ENCODE peak calls at places on chromosome 6, in six cellular contexts. N is neuronal stem cell, A is H1, J is IMR-90, W is mesenchymal stem cell, M is trophoblast cell. G is an unnamed sample.

GRCh38 chr6:100810015-100810414 is 71.1 kb downstream of the ASCC3 start:
- DNase-seq in J (no peak), A (no peak), W (peak; percentile 8), M (no peak), N (no peak), G (no peak)

GRCh38 chr6:37212268-37212667 is 42.3 kb downstream of the PIM1 start:
- DNase-seq in J (no peak), A (no peak), M (no peak), N (no peak), W (no peak), G (no peak)

GRCh38 chr6:88031550-88031949 is 16.1 kb upstream of the SPACA1 start:
- DNase-seq in J (no peak), N (no peak), M (no peak), W (no peak), A (no peak), G (peak; percentile 10)

GRCh38 chr6:161107779-161108380 is 116.3 kb downstream of the MAP3K4 start:
- DNase-seq in J (no peak), M (no peak), N (no peak), W (no peak), A (no peak), G (no peak)

GRCh38 chr6:151437401-151437800 is 14.5 kb downstream of the RMND1 start:
- DNase-seq in A (no peak), M (no peak), W (peak; percentile 25), J (peak; percentile 51), N (no peak), G (no peak)

GRCh38 chr6:66771626-66772025 is 1064.6 kb upstream of the EYS start:
- DNase-seq in J (no peak), A (no peak), W (peak; percentile 6), M (peak; percentile 23), N (no peak), G (no peak)

GRCh38 chr6:111585241-111585968 is 20.3 kb downstream of the TRAF3IP2 start:
- DNase-seq in M (peak; percentile 69), A (no peak), J (peak; percentile 75), N (no peak), W (peak; percentile 76), G (no peak)

GRCh38 chr6:13776602-13777001 is 37.8 kb downstream of the MCUR1 start:
- DNase-seq in J (no peak), N (no peak), A (no peak), W (no peak), M (peak; percentile 81), G (no peak)

GRCh38 chr6:13355969-13356368 is 27.6 kb upstream of the TBC1D7 start:
- DNase-seq in M (no peak), J (peak; percentile 14), W (no peak), N (no peak), A (no peak), G (no peak)

GRCh38 chr6:56370591-56371198 is 123.3 kb upstream of the COL21A1 start:
- DNase-seq in A (no peak), W (peak; percentile 88), M (peak; percentile 10), N (no peak), J (peak; percentile 87), G (no peak)

GRCh38 chr6:167917755-167918154 is 79.7 kb upstream of the KIF25 start:
- DNase-seq in W (no peak), M (no peak), A (no peak), J (no peak), N (no peak), G (no peak)

GRCh38 chr6:84362180-84362821 is 134.9 kb upstream of the CEP162 start:
- DNase-seq in J (no peak), N (no peak), A (no peak), M (no peak), W (no peak), G (no peak)

GRCh38 chr6:163260911-163261310 is 153.6 kb upstream of the QKI start:
- DNase-seq in A (no peak), W (no peak), N (no peak), M (no peak), J (no peak), G (peak; percentile 43)

GRCh38 chr6:129235167-129236072 is 352.5 kb downstream of the LAMA2 start:
- DNase-seq in A (no peak), J (no peak), M (no peak), N (no peak), W (no peak), G (no peak)

GRCh38 chr6:6543181-6543879 is 45.2 kb upstream of the LY86 start:
- DNase-seq in J (no peak), W (no peak), M (no peak), A (no peak), N (no peak), G (no peak)

GRCh38 chr6:132973556-132973993 is 159.2 kb downstream of the RPS12 start:
- DNase-seq in A (no peak), J (no peak), W (no peak), M (no peak), N (no peak), G (no peak)

GRCh38 chr6:137271245-137272183 is 52.3 kb upstream of the IFNGR1 start:
- DNase-seq in A (no peak), M (peak; percentile 73), J (peak; percentile 63), W (peak; percentile 65), N (peak; percentile 39), G (peak; percentile 72)

GRCh38 chr6:31776563-31776960 is 566 bp downstream of the VWA7 start:
- DNase-seq in N (no peak), W (no peak), M (peak; percentile 16), J (no peak), A (no peak), G (no peak)

GRCh38 chr6:108561742-108562502 is 1.2 kb downstream of the FOXO3 start:
- DNase-seq in N (peak; percentile 26), J (peak; percentile 31), M (peak; percentile 48), A (peak; percentile 72), W (peak; percentile 66), G (peak; percentile 71)

GRCh38 chr6:398065-398464 is 6.5 kb downstream of the IRF4 start:
- DNase-seq in W (no peak), N (no peak), A (no peak), J (no peak), M (no peak), G (no peak)
- H3K27me3 ChIP-seq in W (peaks cover 51% of the 10 kb centered on the region), N (peaks cover 2% of the 10 kb centered on the region), A (peaks cover 28% of the 10 kb centered on the region), J (peaks cover 68% of the 10 kb centered on the region), M (peaks cover 10% of the 10 kb centered on the region), G (peaks cover 12% of the 10 kb centered on the region)

GRCh38 chr6:89082439-89082838 is 1.9 kb downstream of the PNRC1 start:
- DNase-seq in N (no peak), A (no peak), M (peak; percentile 20), W (peak; percentile 55), J (peak; percentile 28), G (peak; percentile 21)

GRCh38 chr6:89079611-89080213 is 839 bp upstream of the PNRC1 start:
- DNase-seq in N (peak; percentile 35), M (peak; percentile 62), W (peak; percentile 86), J (peak; percentile 74), A (no peak), G (peak; percentile 59)

GRCh38 chr6:89081129-89081422 is 525 bp downstream of the PNRC1 start:
- DNase-seq in J (no peak), M (peak; percentile 69), A (no peak), N (no peak), W (no peak), G (no peak)

GRCh38 chr6:89080281-89081128 is at the start of gene PNRC1:
- DNase-seq in M (peak; percentile 100), J (peak; percentile 98), N (peak; percentile 99), A (peak; percentile 100), W (peak; percentile 99), G (peak; percentile 99)

DNA sequence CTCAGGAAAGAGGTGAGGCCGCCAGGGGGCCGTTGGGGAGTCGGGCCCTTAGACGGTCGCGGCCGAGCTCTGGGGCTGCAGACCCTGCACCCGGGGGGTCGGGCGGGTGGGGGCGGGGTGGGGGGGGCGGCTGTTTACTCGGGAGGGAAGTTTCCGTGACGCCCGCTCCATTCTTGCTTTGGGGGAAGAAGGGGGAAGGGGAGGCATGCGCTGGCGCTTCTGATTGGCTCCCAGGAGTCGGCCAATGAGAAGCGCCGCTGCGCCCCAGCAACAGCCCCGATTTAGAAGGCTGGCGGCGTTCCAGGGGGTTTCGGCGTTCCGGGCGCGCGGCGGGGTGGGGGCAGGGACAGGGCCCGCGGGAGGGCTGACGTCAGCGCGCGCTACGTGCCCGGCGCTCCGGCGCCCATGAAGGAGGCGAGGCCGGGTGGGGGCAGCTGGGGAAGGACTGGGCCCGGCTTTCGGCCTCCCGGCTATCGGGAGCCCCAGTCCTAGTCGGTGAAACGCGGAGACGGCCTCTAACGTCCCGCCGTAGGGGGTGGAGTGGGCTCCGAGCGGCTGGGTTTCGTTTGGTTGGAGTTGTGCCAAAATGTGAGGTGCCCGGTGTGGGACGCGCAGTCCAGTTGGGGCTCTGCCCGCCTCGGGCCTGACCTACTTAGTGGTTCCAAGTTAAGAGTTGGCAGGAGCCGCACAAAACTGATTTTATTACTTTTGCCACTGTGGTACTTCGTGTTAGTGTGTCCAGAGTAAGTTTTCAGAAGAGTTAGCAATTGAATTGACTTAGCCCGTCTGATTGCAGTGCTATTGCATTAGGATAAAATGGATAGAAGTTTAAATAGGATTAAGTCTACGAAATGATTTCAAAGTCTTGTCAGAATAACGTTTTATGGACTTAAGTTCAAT is 1.1 kb downstream of the PNRC1 start:
- DNase-seq in M (peak; percentile 87), N (peak; percentile 89), W (peak; percentile 96), A (peak; percentile 92), J (peak; percentile 96), G (peak; percentile 95)
- H2BK5ac ChIP-seq in M (peak overlapping the region; percentile 99), N (peak overlapping the region; percentile 97), W (peak overlapping the region; percentile 93), A (peak overlapping the region; percentile 98), J (peak overlapping the region; percentile 96), G (peak overlapping the region; percentile 50)

DNA sequence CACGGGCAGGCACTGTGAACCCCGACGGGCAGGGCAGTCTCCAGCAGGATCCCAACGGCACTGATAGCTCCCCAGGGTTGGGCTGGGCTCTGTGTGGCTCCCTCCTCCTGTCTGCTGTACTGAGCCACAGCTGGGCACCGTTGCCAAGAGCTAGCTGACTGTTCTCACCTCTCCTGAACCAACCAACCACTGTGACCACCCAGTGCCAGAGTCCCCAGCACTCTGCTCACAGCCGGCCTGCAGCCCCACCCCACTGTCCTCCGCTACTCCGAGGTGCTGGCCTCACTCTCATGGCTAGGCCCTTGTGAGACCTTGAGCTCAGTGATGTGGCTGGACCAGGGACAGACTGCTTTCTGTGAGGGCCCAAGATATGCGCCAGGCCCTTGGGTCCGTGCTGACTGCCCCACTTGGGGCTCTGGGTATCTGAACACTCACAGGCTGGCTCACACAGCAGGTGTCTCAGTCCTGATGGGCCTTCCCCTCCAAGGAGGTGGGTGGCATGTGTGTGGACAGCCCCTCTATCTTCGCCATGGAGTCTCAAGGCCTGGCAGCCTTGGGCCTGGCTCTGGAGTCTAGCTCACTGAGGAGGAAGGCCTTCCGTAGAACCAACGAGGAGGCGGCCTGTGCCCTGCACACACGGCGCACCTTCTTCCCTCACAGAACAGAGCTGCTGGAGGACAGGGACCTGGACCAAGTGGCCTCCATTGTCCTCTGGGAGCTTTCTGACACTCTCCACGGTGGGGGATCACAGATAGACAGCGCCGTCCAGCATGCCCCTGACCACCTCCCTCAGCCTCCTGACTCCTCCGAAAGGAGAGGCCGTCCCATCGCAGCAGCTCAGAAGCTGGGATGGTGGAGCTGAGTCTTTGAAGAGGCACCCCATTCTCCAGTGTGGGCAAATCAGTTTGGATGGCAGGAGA is 53.5 kb downstream of the TCP11 start:
- DNase-seq in M (no peak), J (no peak), N (no peak), A (peak; percentile 36), W (no peak), G (no peak)
- H3K36me3 ChIP-seq in M (peaks cover 87% of the 10 kb centered on the region), J (peaks cover 48% of the 10 kb centered on the region), N (peaks cover 17% of the 10 kb centered on the region), A (peaks cover 17% of the 10 kb centered on the region), W (peaks cover 70% of the 10 kb centered on the region), G (peaks cover 7% of the 10 kb centered on the region)

GRCh38 chr6:106508836-106509235 is 120.5 kb downstream of the RTN4IP1 start:
- DNase-seq in A (no peak), N (no peak), W (no peak), M (no peak), J (peak; percentile 52), G (no peak)
- H3K27me3 ChIP-seq in A (peaks cover 57% of the 10 kb centered on the region), N (peaks cover 32% of the 10 kb centered on the region), W (no peaks in the 10 kb centered on the region), M (peaks cover 42% of the 10 kb centered on the region), J (peaks cover 38% of the 10 kb centered on the region), G (peaks cover 28% of the 10 kb centered on the region)